ENCODE peak calls at places on chromosomes 2 and 18, in five cellular contexts. V is Calu3, X is MM.1S, C is pancreas, Q is AG10803. O is an unnamed sample.

GRCh38 chr2:70012887-70013286 is 51.5 kb upstream of the ASPRV1 start:
- DNase-seq in V (no peak), X (no peak), C (no peak), Q (no peak), O (no peak)

GRCh38 chr2:2922156-2922555 is 455.5 kb downstream of the EIPR1 start:
- DNase-seq in V (no peak), X (no peak), C (no peak), Q (no peak), O (no peak)

GRCh38 chr2:134917958-134918517 is 584 bp upstream of the CCNT2 start:
- DNase-seq in V (no peak), X (no peak), C (no peak), Q (no peak), O (peak)

GRCh38 chr2:100952512-100952911 is 49.6 kb upstream of the RPL31 start:
- DNase-seq in V (no peak), X (no peak), C (no peak), Q (no peak), O (no peak)

GRCh38 chr2:240561325-240561971 is 1.3 kb downstream of the DUSP28 start:
- DNase-seq in V (no peak), X (peak), C (no peak), Q (peak), O (no peak)

GRCh38 chr2:40401896-40402295 is 50.0 kb downstream of the SLC8A1 start:
- DNase-seq in V (peak), X (no peak), C (no peak), Q (peak), O (no peak)

GRCh38 chr2:2793514-2793913 is 462.4 kb upstream of the MYT1L start:
- DNase-seq in V (no peak), X (no peak), C (no peak), Q (no peak), O (no peak)

GRCh38 chr2:160380613-160381012 is 113.0 kb downstream of the RBMS1 start:
- DNase-seq in V (no peak), X (no peak), C (no peak), Q (no peak), O (no peak)

GRCh38 chr2:19810637-19811036 is 91.1 kb downstream of the TTC32 start:
- DNase-seq in V (no peak), X (no peak), C (no peak), Q (peak), O (no peak)

GRCh38 chr2:100704156-100704555 is 115.8 kb upstream of the NPAS2 start:
- DNase-seq in V (no peak), X (no peak), C (no peak), Q (no peak), O (no peak)

GRCh38 chr2:18907508-18907907 is 318.1 kb upstream of the NT5C1B start:
- DNase-seq in V (no peak), X (no peak), C (no peak), Q (no peak), O (no peak)

GRCh38 chr2:227813562-227814353 is at the start of gene CCL20:
- DNase-seq in V (peak), X (no peak), C (no peak), Q (no peak), O (no peak)

GRCh38 chr2:66324924-66325583 is 109.9 kb upstream of the MEIS1 start:
- DNase-seq in V (no peak), X (no peak), C (no peak), Q (no peak), O (no peak)

DNA sequence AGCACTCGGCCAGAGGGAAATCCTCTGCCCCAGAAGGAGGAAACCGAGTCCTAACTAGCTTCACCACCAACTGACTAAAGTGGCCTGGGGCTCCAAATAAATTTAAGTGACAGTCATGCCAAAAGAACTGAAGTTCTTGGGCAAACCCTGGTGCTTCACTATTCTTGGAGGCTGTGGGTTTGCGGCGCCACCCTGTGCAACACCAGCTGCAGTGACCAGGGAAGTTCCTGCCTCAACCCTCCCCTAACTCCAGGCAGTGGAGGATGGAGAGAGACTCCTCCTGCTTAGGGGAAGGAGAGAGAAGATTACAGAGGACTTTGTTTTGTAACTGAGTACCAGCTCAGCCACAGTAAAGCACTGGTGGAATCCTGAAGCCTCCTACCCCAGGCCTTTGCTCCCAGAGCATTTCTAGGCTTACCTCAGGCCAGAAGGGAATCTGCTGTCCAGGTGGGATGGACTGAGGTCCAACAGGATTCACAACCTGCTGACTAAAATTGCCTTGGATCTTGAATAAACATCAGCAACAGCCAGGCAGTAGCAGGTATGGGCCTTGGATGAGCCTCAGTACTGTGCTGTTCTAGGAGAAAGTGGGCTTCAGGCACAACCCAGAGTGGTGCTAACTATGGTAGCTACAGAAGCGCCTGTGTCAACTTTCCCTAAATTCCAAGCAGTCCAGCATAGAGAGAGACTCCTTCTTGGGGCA is 29.4 kb upstream of the BMP10 start:
- DNase-seq in V (no peak), X (no peak), C (no peak), Q (no peak), O (no peak)
- TF ChIP-seq CTCF in V (no peak), X (peak), C (no peak), Q (peak), O (no peak)

DNA sequence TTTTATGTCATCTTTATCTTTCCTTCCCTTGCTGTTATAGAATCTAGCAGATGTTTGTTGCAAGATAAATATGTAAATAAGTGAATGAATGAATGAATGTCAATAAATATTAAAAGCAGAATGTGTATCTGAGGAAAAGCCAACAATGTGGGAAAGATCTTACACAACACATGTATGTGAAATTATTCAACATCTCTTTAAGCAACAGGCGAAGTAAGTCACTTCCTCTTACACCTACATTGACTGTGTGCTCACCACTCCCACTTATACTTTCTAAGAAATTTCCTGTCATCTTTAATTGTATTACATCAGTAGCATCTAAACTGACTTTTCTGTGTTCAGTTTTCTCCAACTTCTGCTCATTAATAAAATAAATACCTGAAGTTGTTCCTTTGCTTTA is 43.0 kb downstream of the RAD51AP2 start:
- DNase-seq in V (no peak), X (no peak), C (no peak), Q (no peak), O (no peak)
- TF ChIP-seq CTCF in V (no peak), X (no peak), C (no peak), Q (no peak), O (no peak)

GRCh38 chr18:35122586-35123224 is 81.5 kb downstream of the MAPRE2 start:
- DNase-seq in V (no peak), X (no peak), C (no peak), Q (no peak), O (no peak)
- TF ChIP-seq CTCF in V (no peak), X (no peak), C (no peak), Q (no peak), O (no peak)

DNA sequence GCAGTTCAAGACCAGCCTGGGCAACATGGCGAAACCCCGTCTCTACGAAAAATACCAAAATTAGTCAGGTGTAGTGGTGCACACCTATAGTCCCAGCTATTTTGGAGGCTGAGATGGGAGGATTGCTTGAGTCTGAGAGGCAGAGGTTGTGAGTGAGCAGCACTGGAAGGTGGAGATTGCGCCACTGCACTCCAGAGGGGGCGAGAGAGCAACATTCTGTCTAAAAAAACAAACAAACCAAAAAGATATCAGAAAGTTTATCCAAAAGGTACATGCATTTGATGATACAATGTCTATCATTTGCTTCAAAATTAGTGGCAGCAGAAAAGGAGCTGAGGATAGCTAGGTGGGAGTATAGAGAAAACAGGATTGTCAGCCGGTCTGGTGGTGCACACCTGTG is 39.8 kb upstream of the CABLES1 start:
- DNase-seq in V (no peak), X (no peak), C (no peak), Q (no peak), O (no peak)
- TF ChIP-seq CTCF in V (no peak), X (peak), C (no peak), Q (peak), O (no peak)

DNA sequence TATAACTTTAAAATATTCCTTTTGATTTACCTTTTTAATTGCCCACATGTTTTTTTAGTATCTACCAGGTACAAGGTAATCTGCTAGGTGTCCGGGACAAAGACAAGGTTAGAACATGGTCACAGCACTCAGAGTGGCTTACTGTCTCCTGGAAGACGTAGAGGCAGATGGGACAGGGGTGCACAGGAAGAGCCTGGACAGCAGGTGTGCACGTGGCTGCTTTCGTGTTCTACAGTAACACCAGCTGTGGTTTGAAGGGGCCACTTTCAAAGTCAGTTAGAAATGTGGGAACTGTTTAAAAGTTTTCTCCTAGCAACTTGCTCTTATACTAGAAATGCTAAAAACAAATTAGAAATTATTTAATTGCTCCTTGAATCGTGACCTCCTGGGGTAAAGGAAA is 102.9 kb upstream of the ALPP start:
- DNase-seq in V (no peak), X (peak), C (no peak), Q (no peak), O (no peak)
- TF ChIP-seq CTCF in V (no peak), X (no peak), C (no peak), Q (no peak), O (no peak)

DNA sequence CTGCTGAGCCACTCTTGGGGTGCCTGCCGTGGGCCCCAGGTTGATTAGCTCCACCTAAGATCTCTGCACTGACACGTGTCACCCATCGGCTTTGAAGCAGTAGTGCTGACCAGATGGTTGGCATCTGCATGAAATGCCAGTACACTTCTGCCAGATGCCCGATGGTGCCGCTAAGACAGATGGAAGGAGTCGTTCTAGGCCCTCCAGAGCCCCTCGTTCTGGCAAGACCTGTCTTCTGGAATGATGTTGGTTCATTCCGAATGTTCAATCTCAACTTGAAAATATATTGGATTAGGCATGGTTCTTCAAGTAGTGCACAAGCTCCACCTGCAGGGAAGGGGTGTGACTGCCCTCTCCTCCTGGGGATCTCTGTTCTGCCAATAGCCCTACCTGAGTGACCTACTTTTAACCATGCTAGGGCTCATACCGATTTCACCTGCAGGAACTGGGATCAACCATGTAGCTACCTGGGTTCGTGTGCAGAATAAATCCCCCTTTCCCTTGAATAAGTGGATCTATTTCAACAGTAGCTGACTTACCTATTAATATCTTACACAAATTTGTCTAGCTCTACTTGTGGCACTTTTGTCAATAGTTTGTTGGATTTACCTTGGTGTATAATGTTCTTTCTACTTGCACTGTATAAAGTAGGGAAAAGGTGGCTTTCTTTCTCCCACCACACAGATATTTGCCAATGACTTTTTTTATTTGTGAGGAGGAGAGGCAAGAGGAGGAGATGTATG is 342.6 kb downstream of the CTNNA2 start:
- DNase-seq in V (no peak), X (no peak), C (no peak), Q (peak), O (no peak)
- TF ChIP-seq CTCF in V (no peak), X (peak), C (no peak), Q (peak), O (no peak)

GRCh38 chr2:11157296-11157695 is 2.0 kb downstream of the SLC66A3 start:
- DNase-seq in V (no peak), X (no peak), C (no peak), Q (no peak), O (no peak)

GRCh38 chr2:11154460-11155325 is 574 bp upstream of the SLC66A3 start:
- DNase-seq in V (peak), X (peak), C (peak), Q (peak), O (peak)

GRCh38 chr2:11157731-11158130 is 2.5 kb downstream of the SLC66A3 start:
- DNase-seq in V (no peak), X (no peak), C (no peak), Q (no peak), O (no peak)

GRCh38 chr2:11156396-11157075 is 1.3 kb downstream of the SLC66A3 start:
- DNase-seq in V (no peak), X (no peak), C (no peak), Q (no peak), O (no peak)

DNA sequence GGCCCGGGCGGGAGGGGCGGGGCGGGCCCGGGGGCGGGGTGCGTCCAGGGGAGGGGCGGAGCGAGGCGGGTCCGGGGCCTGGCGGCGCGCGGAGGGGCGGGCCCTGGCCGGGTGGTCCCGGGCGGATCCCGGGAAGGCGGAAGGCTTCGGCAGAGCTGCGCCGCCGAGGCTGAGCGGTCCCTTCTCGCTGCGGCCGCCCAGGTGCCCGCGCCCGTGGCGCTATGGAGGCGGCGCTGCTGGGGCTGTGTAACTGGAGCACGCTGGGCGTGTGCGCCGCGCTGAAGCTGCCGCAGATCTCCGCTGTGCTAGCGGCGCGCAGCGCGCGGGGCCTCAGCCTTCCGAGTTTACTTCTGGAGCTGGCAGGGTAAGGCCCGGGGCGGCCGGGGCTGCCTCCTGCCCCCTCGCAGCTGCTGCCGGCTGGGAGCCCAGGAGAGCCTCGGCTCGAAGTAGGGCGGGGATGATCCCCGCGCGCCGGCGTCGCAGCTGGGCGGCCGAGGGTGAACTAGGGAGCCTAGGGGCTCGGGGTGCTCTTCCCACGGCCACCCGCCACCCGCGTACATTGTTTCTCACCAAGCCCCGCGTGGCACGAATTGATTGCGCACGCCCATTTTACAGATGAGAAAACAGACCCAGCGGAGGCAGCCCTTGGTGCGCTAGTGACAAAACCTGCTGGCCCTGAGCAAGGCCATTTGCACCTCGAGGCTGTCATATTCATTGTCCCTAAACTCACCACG is at the start of gene SLC66A3:
- DNase-seq in V (no peak), X (peak), C (peak), Q (peak), O (peak)
- TF ChIP-seq CTCF in V (no peak), X (no peak), C (no peak), Q (no peak), O (no peak)